ENCODE peak calls at places on chromosomes 3 and 15, in eight cellular contexts. C is foreskin fibroblast, W is GM12878, U is fibroblast of villous mesenchyme, G is PC-3, Y is AG04450, Q is mucosa of descending colon, J is AG10803. I is an unnamed sample.

GRCh38 chr15:35669457-35670045 is 123.6 kb upstream of the DPH6 start:
- DNase-seq in G (peak), Y (no peak), Q (no peak), W (no peak), C (no peak), U (no peak), J (no peak), I (no peak)

GRCh38 chr3:171916888-171917287 is 73.7 kb downstream of the TMEM212 start:
- DNase-seq in Q (no peak), U (no peak), W (no peak), G (no peak), C (no peak), J (no peak), Y (no peak), I (no peak)

GRCh38 chr15:49383266-49383665 is 39.8 kb upstream of the FGF7 start:
- DNase-seq in J (peak), U (peak), C (peak), W (no peak), Y (peak), G (peak), Q (no peak), I (peak)

GRCh38 chr3:157094751-157095480 is 65.0 kb downstream of the CCNL1 start:
- DNase-seq in J (peak), U (no peak), Y (no peak), Q (no peak), G (no peak), C (no peak), W (no peak), I (no peak)

GRCh38 chr15:84654689-84655453 is 788 bp upstream of the WDR73 start:
- DNase-seq in W (no peak), C (peak), Y (no peak), G (peak), U (peak), J (peak), Q (peak), I (peak)

GRCh38 chr3:141955163-141955562 is 78.7 kb downstream of the ATP1B3 start:
- DNase-seq in C (peak), W (no peak), Q (no peak), Y (no peak), G (no peak), J (peak), U (peak), I (no peak)

GRCh38 chr3:48634661-48635221 is 520 bp downstream of the SLC26A6 start:
- DNase-seq in Y (no peak), J (peak), Q (peak), U (peak), G (peak), C (peak), W (peak), I (peak)

GRCh38 chr15:47987908-47988532 is 132.8 kb upstream of the SLC24A5 start:
- DNase-seq in Y (peak), Q (no peak), J (peak), G (peak), U (peak), W (peak), C (peak), I (peak)

GRCh38 chr3:107512108-107512507 is 10.7 kb upstream of the BBX start:
- DNase-seq in J (no peak), C (no peak), Y (no peak), G (peak), Q (no peak), U (peak), W (no peak), I (no peak)

GRCh38 chr3:135618123-135618522 is 347.4 kb upstream of the PPP2R3A start:
- DNase-seq in C (no peak), J (no peak), W (no peak), Q (no peak), U (no peak), G (no peak), Y (no peak), I (no peak)

GRCh38 chr15:59923508-59923907 is 80.6 kb upstream of the FOXB1 start:
- DNase-seq in G (no peak), U (no peak), J (no peak), C (no peak), Y (no peak), W (no peak), Q (no peak), I (no peak)

GRCh38 chr3:2268779-2269178 is 170.1 kb downstream of the CNTN4 start:
- DNase-seq in G (no peak), U (no peak), W (no peak), Y (no peak), J (no peak), C (no peak), Q (no peak), I (no peak)

GRCh38 chr3:140117111-140117526 is 182.1 kb downstream of the CLSTN2 start:
- DNase-seq in W (no peak), Y (no peak), G (no peak), U (peak), C (no peak), Q (no peak), J (no peak), I (no peak)

GRCh38 chr3:156787926-156788663 is 38.1 kb upstream of the LEKR1 start:
- DNase-seq in Q (no peak), J (peak), U (peak), C (peak), G (peak), Y (peak), W (no peak), I (peak)

GRCh38 chr3:50358355-50358926 is 880 bp downstream of the TMEM115 start:
- DNase-seq in G (no peak), Q (no peak), J (no peak), C (no peak), Y (no peak), U (no peak), W (no peak), I (no peak)

GRCh38 chr15:31489801-31490646 is 163.4 kb downstream of the KLF13 start:
- DNase-seq in U (peak), C (peak), J (peak), Y (no peak), W (no peak), G (peak), Q (no peak), I (peak)

GRCh38 chr3:28916713-28917499 is 364.0 kb upstream of the RBMS3 start:
- DNase-seq in W (peak), C (peak), J (peak), Y (peak), U (peak), Q (no peak), G (peak), I (peak)

GRCh38 chr3:185856652-185857051 is 31.8 kb upstream of the IGF2BP2 start:
- DNase-seq in Q (no peak), G (no peak), C (no peak), Y (no peak), W (no peak), U (no peak), J (no peak), I (no peak)

GRCh38 chr3:66483006-66483928 is 17.6 kb downstream of the LRIG1 start:
- DNase-seq in W (no peak), G (no peak), C (peak), U (peak), Q (peak), Y (no peak), J (peak), I (peak)

GRCh38 chr3:41477399-41478014 is 278.2 kb downstream of the CTNNB1 start:
- DNase-seq in Y (no peak), G (no peak), W (no peak), U (no peak), J (no peak), Q (no peak), C (no peak), I (no peak)

GRCh38 chr15:31338879-31339557 is 12.4 kb downstream of the KLF13 start:
- DNase-seq in Q (peak), C (peak), Y (peak), W (peak), U (peak), G (peak), J (peak), I (peak)

GRCh38 chr15:56533741-56534416 is 68.9 kb upstream of the MNS1 start:
- DNase-seq in Q (no peak), W (no peak), J (no peak), C (no peak), G (no peak), Y (no peak), U (no peak), I (no peak)

GRCh38 chr3:94336076-94336741 is 273.3 kb downstream of the NSUN3 start:
- DNase-seq in Q (no peak), C (peak), W (no peak), J (peak), U (peak), G (peak), Y (peak), I (peak)

GRCh38 chr3:25420885-25421284 is 7.2 kb upstream of the RARB start:
- DNase-seq in J (no peak), U (no peak), Y (no peak), W (no peak), G (peak), Q (no peak), C (no peak), I (no peak)

GRCh38 chr3:141401584-141402475 is 33.5 kb downstream of the ZBTB38 start:
- DNase-seq in W (no peak), J (peak), U (peak), Q (peak), G (peak), C (no peak), Y (no peak), I (no peak)

GRCh38 chr3:194369522-194370279 is at the start of gene LRRC15:
- DNase-seq in Y (no peak), W (no peak), G (peak), U (peak), J (peak), C (peak), Q (no peak), I (peak)

GRCh38 chr15:80403712-80404056 is 498 bp upstream of the ARNT2 start:
- DNase-seq in J (no peak), Y (no peak), G (no peak), Q (no peak), U (no peak), C (no peak), W (no peak), I (no peak)

GRCh38 chr3:25259871-25260270 is 168.2 kb upstream of the RARB start:
- DNase-seq in G (no peak), C (no peak), Q (no peak), Y (no peak), U (peak), J (no peak), W (no peak), I (peak)

GRCh38 chr3:188926141-188926540 is 245.6 kb upstream of the TPRG1 start:
- DNase-seq in G (no peak), U (no peak), W (no peak), Y (no peak), C (no peak), J (no peak), Q (no peak), I (no peak)

GRCh38 chr3:169390741-169391300 is 272.7 kb downstream of the MECOM start:
- DNase-seq in Y (no peak), J (no peak), W (no peak), C (no peak), Q (no peak), U (no peak), G (peak), I (peak)
- H3K4me3 ChIP-seq in Y (no peak), J (no peak), W (no peak), C (no peak), Q (no peak), U (no peak), G (no peak), I (no peak)

DNA sequence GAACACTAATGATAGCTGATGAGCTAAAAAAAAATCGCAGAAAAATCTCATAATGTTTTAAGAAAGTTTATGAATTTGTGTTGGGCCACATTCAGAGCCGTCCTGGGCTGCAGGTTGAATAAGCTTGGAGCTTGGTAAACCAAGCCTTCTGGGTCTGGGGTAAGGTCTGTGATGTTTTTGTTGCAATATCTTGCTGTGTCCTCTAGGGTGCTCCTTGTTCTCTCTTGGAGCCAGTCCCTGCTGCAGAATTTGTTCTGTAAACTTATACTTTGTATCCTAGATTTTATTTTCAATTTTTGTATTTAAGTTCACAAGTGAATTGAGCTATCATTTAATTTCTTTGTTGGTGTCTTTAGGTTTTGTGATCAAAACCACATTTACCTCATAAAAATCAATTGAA is 143.7 kb downstream of the NR1D2 start:
- DNase-seq in C (peak), W (no peak), Y (no peak), J (peak), Q (no peak), G (peak), U (peak), I (peak)
- TF ChIP-seq CTCF in C (peak), W (peak), Y (peak), J (peak), Q (no peak), G (peak), U (peak), I (peak)

GRCh38 chr3:46407976-46408375 is 917 bp downstream of the CCRL2 start:
- DNase-seq in G (peak), C (no peak), U (no peak), Q (no peak), W (no peak), J (no peak), Y (no peak), I (no peak)
- H3K4me3 ChIP-seq in G (peak), C (no peak), U (no peak), Q (no peak), W (no peak), J (no peak), Y (no peak), I (no peak)

GRCh38 chr15:52784799-52785671 is 5.1 kb downstream of the ONECUT1 start:
- DNase-seq in U (no peak), Y (no peak), W (no peak), C (no peak), Q (no peak), J (no peak), G (no peak), I (no peak)

GRCh38 chr15:52783191-52783829 is 6.8 kb downstream of the ONECUT1 start:
- DNase-seq in Y (no peak), J (no peak), U (no peak), Q (no peak), C (no peak), W (no peak), G (no peak), I (peak)

GRCh38 chr15:52782514-52782913 is 7.6 kb downstream of the ONECUT1 start:
- DNase-seq in Q (no peak), U (no peak), Y (no peak), G (no peak), W (no peak), C (no peak), J (no peak), I (no peak)

GRCh38 chr15:52785672-52786406 is 4.3 kb downstream of the ONECUT1 start:
- DNase-seq in J (no peak), W (no peak), C (no peak), Y (no peak), G (no peak), Q (no peak), U (no peak), I (no peak)

DNA sequence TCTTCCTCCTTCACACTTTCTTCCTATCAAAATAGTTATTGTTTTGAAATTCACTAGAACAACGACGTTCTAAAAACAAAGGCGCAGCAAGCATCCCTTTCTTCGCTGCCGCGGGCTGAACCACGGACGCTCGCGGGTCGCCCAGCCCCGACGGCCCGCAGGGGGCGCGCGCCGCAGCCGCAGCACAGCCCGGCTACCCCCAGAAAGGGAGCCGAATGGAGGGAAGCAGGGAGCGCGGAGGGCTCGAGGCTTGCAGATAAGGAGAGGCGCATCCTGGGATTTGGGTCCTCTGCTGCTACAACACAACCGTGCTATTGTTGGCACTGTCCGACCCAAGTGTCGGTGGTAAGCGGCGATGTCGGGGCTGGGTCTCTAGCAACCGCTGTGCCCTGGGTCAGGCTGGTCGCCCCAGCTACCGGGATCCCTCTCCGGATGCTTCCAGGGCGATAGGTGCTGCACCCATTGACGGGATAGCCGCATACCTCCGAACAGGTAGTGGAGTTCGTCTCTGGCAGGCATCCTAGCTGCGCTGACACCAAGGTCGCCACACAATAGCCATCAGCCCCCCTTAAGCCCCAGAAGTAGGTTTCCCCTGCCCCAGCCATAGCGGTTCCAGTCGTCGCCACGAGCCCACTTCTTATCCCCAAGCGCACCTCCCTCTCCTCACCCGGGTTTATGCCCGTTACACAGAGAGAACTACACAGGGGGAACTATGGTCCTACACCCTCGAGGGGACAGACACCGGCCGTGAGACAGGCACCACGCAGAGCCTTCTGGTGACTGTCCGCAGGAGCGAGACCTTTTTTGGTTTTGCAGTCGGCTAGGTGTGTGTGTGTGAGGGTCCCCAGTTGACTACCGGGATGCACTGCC is 6.0 kb downstream of the ONECUT1 start:
- DNase-seq in Y (no peak), U (no peak), Q (no peak), J (no peak), C (no peak), G (no peak), W (no peak), I (no peak)
- TF ChIP-seq CTCF in Y (peak), U (peak), Q (peak), J (no peak), C (no peak), G (peak), W (peak), I (no peak)

GRCh38 chr15:28098766-28099554 is at the start of gene OCA2:
- DNase-seq in Q (no peak), W (no peak), Y (no peak), C (peak), G (peak), U (peak), J (peak), I (peak)

GRCh38 chr15:28096720-28097431 is 2.2 kb downstream of the OCA2 start:
- DNase-seq in C (no peak), W (no peak), Y (no peak), U (no peak), G (no peak), J (no peak), Q (no peak), I (no peak)

GRCh38 chr15:28099555-28100140 is 533 bp upstream of the OCA2 start:
- DNase-seq in C (no peak), U (no peak), Y (no peak), G (no peak), W (no peak), J (no peak), Q (no peak), I (no peak)

GRCh38 chr15:28097656-28098359 is 1.3 kb downstream of the OCA2 start:
- DNase-seq in J (no peak), C (no peak), W (no peak), U (no peak), Y (no peak), Q (no peak), G (no peak), I (no peak)

DNA sequence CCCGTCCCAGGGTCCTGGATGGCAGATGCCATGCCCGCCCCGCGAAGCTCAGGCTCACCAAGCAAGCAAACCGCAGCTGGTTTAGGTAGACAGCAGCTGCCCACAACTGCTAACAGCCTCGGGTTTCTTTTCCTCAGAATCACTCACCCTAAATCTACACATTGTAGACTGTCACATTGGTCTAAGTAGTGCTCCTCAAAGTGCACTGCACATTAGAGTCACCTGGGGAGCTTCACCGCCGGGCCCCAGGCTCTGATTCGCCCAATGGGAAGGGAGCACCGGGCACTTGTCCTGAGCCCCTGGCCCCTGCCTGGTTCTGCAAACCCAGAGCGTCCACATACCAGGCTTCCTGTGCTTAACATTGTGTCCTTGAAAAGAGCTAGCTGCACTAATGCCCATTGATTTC is 752 bp downstream of the OCA2 start:
- DNase-seq in J (no peak), Y (no peak), G (no peak), W (no peak), U (no peak), Q (no peak), C (no peak), I (no peak)
- H3K4me3 ChIP-seq in J (no peak), Y (no peak), G (no peak), W (no peak), U (no peak), Q (no peak), C (no peak), I (no peak)

DNA sequence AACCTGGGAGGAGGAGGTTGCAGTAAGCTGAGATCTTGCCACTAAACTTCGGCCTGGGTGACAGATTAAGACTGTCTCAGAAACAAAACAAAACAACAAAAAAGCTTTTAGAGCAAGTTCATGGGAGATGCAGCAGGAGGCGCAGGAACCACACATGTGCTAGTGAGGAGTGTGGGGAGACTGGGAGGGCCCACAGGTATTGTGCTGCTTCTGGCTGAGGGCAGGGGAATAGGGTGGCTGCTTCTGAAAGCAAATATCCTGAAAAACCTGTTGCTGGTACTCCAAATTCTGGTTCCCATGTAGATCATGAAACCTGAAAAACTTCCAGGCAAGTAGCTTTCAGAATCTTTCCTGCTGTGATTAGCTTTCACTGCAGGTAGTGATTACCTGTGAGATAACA is 22.1 kb downstream of the TYRO3 start:
- DNase-seq in J (no peak), U (no peak), Y (no peak), G (peak), C (no peak), W (no peak), Q (no peak), I (no peak)
- TF ChIP-seq CTCF in J (peak), U (peak), Y (peak), G (peak), C (peak), W (peak), Q (no peak), I (peak)